ENCODE peak calls at places on chromosomes 4 and X, in ten cellular contexts. M, L, K, H, O, V, J, S, T and N are unnamed samples.

GRCh38 chr4:83109480-83110221 is 4.9 kb downstream of the PLAC8 start:
- DNase-seq in V (peak; percentile 9), L (peak; percentile 75), M (no peak), T (no peak), K (peak; percentile 88), O (no peak), H (no peak), J (no peak), S (no peak), N (peak; percentile 36)

GRCh38 chr4:127364397-127364796 is 268.4 kb upstream of the INTU start:
- DNase-seq in V (no peak), T (no peak), H (no peak), K (no peak), J (no peak), O (no peak), S (no peak), L (peak; percentile 29), M (no peak), N (no peak)

GRCh38 chr4:107993969-107994368 is 4.3 kb downstream of the HADH start:
- DNase-seq in J (no peak), S (no peak), H (no peak), O (no peak), K (no peak), T (no peak), V (no peak), M (no peak), L (no peak), N (no peak)

GRCh38 chrX:10576777-10577444 is 43.5 kb downstream of the MID1 start:
- DNase-seq in L (peak; percentile 30), J (no peak), O (no peak), M (no peak), T (no peak), K (no peak), H (no peak), V (no peak), S (no peak), N (no peak)

GRCh38 chr4:121156822-121157769 is 7.0 kb downstream of the TNIP3 start:
- DNase-seq in H (no peak), O (peak; percentile 24), K (peak; percentile 87), V (peak; percentile 22), M (no peak), L (peak; percentile 22), J (peak; percentile 39), T (no peak), S (peak; percentile 25), N (peak; percentile 27)

GRCh38 chr4:139734875-139735380 is 69.3 kb downstream of the MGST2 start:
- DNase-seq in K (peak; percentile 95), L (peak; percentile 98), O (peak; percentile 62), J (peak; percentile 84), M (peak; percentile 16), S (peak; percentile 83), V (no peak), H (peak; percentile 27), T (peak; percentile 90), N (peak; percentile 88)

GRCh38 chr4:88865466-88865865 is 167.8 kb upstream of the NAP1L5 start:
- DNase-seq in O (no peak), K (no peak), S (peak; percentile 57), T (no peak), M (no peak), V (no peak), L (no peak), J (no peak), H (no peak), N (peak; percentile 35)

GRCh38 chrX:13151806-13152510 is 107.5 kb upstream of the FAM9C start:
- DNase-seq in K (no peak), S (no peak), O (peak; percentile 37), H (no peak), M (no peak), J (no peak), L (no peak), V (no peak), T (no peak), N (peak; percentile 38)

GRCh38 chr4:118396881-118397666 is 44.3 kb upstream of the PRSS12 start:
- DNase-seq in K (no peak), M (no peak), O (peak; percentile 20), S (no peak), V (no peak), H (no peak), T (no peak), L (no peak), J (no peak), N (no peak)

GRCh38 chr4:53196195-53196641 is 169.6 kb downstream of the SCFD2 start:
- DNase-seq in H (peak; percentile 31), T (no peak), M (no peak), L (no peak), K (no peak), S (peak; percentile 39), V (no peak), J (no peak), O (peak; percentile 25), N (no peak)

GRCh38 chr4:26877946-26878345 is 17.3 kb downstream of the STIM2 start:
- DNase-seq in H (no peak), M (no peak), V (no peak), K (no peak), T (no peak), J (no peak), L (no peak), S (no peak), O (no peak), N (no peak)

GRCh38 chr4:141417387-141417786 is 196.7 kb downstream of the ZNF330 start:
- DNase-seq in V (no peak), K (no peak), J (no peak), H (no peak), L (no peak), M (no peak), T (no peak), O (peak; percentile 71), S (peak; percentile 48), N (peak; percentile 69)

GRCh38 chrX:14779589-14779988 is 93.3 kb downstream of the FANCB start:
- DNase-seq in S (no peak), H (no peak), J (no peak), O (no peak), M (no peak), V (no peak), L (no peak), K (no peak), T (no peak), N (no peak)
- H3K4me3 ChIP-seq in S (no peak overlapping the region), H (no peak overlapping the region), J (no peak overlapping the region), O (no peak overlapping the region), M (no peak overlapping the region), V (no peak overlapping the region), L (no peak overlapping the region), K (no peak overlapping the region), T (no peak overlapping the region), N (no peak overlapping the region)

GRCh38 chr4:7932333-7932732 is 7.3 kb downstream of the AFAP1 start:
- DNase-seq in L (no peak), J (no peak), M (no peak), S (no peak), H (no peak), K (no peak), T (no peak), V (no peak), O (peak; percentile 56), N (no peak)

GRCh38 chr4:7926822-7927221 is 12.8 kb downstream of the AFAP1 start:
- DNase-seq in S (no peak), K (no peak), M (no peak), L (no peak), V (no peak), T (no peak), J (no peak), O (no peak), H (no peak), N (no peak)

GRCh38 chr4:7929530-7929951 is 10.1 kb downstream of the AFAP1 start:
- DNase-seq in S (no peak), H (no peak), M (no peak), L (no peak), K (peak; percentile 81), J (no peak), O (peak; percentile 48), T (no peak), V (no peak), N (peak; percentile 33)

GRCh38 chr4:7924570-7924969 is 15.1 kb downstream of the AFAP1 start:
- DNase-seq in L (no peak), O (no peak), K (no peak), J (no peak), T (no peak), M (no peak), S (no peak), H (no peak), V (no peak), N (no peak)

DNA sequence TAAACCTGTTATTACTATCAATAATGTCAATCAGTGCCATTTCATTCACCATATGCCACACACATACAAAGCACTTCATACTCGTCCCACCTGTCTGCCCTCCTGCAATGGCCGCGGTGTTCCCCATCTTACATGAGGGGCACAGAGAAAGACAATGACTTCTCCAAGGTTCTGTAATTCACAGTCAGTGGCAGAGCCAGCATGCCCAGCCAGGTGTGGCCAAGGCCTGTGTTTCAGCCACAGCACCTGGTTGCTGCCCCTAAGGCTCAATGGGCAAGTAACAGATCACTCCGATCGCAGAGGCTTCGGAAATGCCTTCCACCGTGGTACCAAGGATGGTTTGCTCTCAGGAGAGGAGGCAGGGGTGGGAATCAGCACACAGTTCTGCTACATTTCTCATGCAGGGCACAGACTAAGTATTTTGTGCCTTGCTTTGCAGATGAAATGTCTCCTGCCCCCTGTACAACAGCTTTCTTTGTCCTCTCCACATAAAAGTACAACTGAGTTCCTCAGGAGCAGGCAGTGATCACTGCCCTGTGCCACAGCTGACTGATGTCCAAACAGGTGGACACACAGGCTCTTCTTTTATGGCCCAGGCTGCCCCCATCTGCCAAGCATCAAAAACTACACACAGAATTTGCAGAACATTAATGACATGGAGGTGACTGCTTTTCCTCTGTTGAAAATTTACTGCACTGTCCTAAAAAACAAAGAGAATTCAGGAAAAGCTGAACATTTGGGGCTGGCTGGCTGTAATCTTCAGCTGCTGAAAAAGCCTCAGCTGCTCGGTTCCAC is 10.8 kb downstream of the AFAP1 start:
- DNase-seq in K (no peak), H (no peak), O (no peak), S (peak; percentile 53), V (no peak), M (no peak), T (no peak), J (no peak), L (peak; percentile 56), N (peak; percentile 50)
- TF ChIP-seq CTCF in K (peak; percentile 37), H (peak; percentile 46), O (peak; percentile 16), S (peak; percentile 32), V (peak; percentile 30), M (peak; percentile 39), T (peak; percentile 51), J (no peak), L (peak; percentile 59), N (peak; percentile 28)

GRCh38 chr4:85514783-85515182 is 39.8 kb downstream of the ARHGAP24 start:
- DNase-seq in S (no peak), H (no peak), L (no peak), T (no peak), M (no peak), O (no peak), J (no peak), V (no peak), K (no peak), N (no peak)
- H3K4me3 ChIP-seq in S (no peak overlapping the region), H (no peak overlapping the region), L (no peak overlapping the region), T (no peak overlapping the region), M (no peak overlapping the region), O (peak overlapping the region; percentile 20), J (no peak overlapping the region), V (no peak overlapping the region), K (no peak overlapping the region), N (peak overlapping the region; percentile 16)

DNA sequence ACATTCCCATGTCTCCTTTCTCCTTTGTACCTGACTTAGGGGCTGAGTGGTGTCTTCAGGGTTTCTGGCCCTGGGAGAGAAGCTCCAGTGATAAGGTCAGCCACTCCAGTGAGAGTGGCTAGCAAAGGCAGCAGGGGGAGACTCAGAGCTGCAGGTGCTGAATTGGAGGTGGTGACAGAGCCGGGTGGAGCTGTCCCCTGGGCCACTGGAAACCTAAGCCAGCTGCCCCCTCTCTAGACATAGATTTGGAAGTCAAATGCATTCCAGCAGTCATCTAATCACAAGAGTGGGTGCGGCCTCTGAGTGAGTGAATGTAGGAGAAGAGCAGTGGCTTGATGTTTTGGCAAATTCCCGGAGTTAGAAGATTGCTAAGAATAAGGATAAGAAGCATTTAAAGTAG is 28.5 kb downstream of the TRIM2 start:
- DNase-seq in T (no peak), M (no peak), K (peak; percentile 91), H (no peak), S (no peak), L (peak; percentile 57), J (no peak), V (peak; percentile 24), O (peak; percentile 61), N (no peak)
- TF ChIP-seq CTCF in T (peak; percentile 51), M (peak; percentile 30), K (peak; percentile 81), H (peak; percentile 17), S (peak; percentile 12), L (peak; percentile 66), J (no peak), V (no peak), O (peak; percentile 35), N (peak; percentile 21)